ENCODE peak calls at places on chromosome 1, in six cellular contexts. E is left ventricle myocardium inferior, Y is psoas muscle, I is neural progenitor cell, W is progenitor cell of endocrine pancreas, Q is activated B cell treated with CpG ODN at 0.5 μM for 24 hours. A is an unnamed sample.

GRCh38 chr1:94927405-94928175 is 680 bp upstream of the CNN3 start:
- DNase-seq in I (peak; percentile 83), E (no peak), W (no peak), Y (no peak), Q (no peak), A (no peak)

GRCh38 chr1:114561333-114561732 is 20.1 kb downstream of the BCAS2 start:
- DNase-seq in I (no peak), Y (no peak), E (no peak), W (no peak), Q (no peak), A (no peak)

GRCh38 chr1:235049217-235049616 is 79.4 kb downstream of the TOMM20 start:
- DNase-seq in E (no peak), Y (no peak), Q (no peak), I (no peak), W (no peak), A (peak; percentile 42)

GRCh38 chr1:220527279-220528048 is 472 bp upstream of the MARK1 start:
- DNase-seq in Q (no peak), I (peak; percentile 38), E (peak; percentile 48), W (no peak), Y (peak; percentile 25), A (no peak)

GRCh38 chr1:58779059-58779754 is 4.6 kb downstream of the JUN start:
- DNase-seq in Q (no peak), E (no peak), W (no peak), Y (no peak), I (no peak), A (no peak)

GRCh38 chr1:32939655-32940371 is 24.8 kb downstream of the RNF19B start:
- DNase-seq in Q (no peak), I (no peak), E (peak; percentile 56), Y (peak; percentile 37), W (no peak), A (peak; percentile 64)

GRCh38 chr1:46081206-46081605 is 51.2 kb downstream of the PIK3R3 start:
- DNase-seq in W (no peak), Q (no peak), Y (no peak), E (peak; percentile 19), I (no peak), A (no peak)

GRCh38 chr1:206909167-206909882 is 12.1 kb downstream of the IL24 start:
- DNase-seq in I (peak; percentile 71), Y (peak; percentile 66), E (peak; percentile 48), W (peak; percentile 51), Q (no peak), A (peak; percentile 23)

GRCh38 chr1:75087278-75087677 is 46.9 kb upstream of the LHX8 start:
- DNase-seq in I (no peak), E (no peak), Y (no peak), W (no peak), Q (no peak), A (no peak)

GRCh38 chr1:41333146-41333784 is 28.0 kb upstream of the FOXO6 start:
- DNase-seq in W (no peak), E (no peak), Q (no peak), I (no peak), Y (no peak), A (peak; percentile 0)

GRCh38 chr1:15843826-15844572 is 3.5 kb upstream of the SPEN start:
- DNase-seq in W (no peak), Q (no peak), I (peak; percentile 93), E (no peak), Y (no peak), A (no peak)

GRCh38 chr1:9028921-9029715 is 2.9 kb upstream of the SLC2A7 start:
- DNase-seq in E (no peak), Y (no peak), I (no peak), Q (no peak), W (no peak), A (no peak)

GRCh38 chr1:26700711-26701110 is 4.9 kb downstream of the ARID1A start:
- DNase-seq in Q (no peak), E (no peak), Y (no peak), I (no peak), W (no peak), A (no peak)

GRCh38 chr1:26692211-26692792 is 3.5 kb upstream of the ARID1A start:
- DNase-seq in I (peak; percentile 93), W (peak; percentile 51), E (peak; percentile 80), Q (peak; percentile 54), Y (peak; percentile 84), A (peak; percentile 80)

GRCh38 chr1:158333405-158334145 is 2.2 kb upstream of the CD1B start:
- DNase-seq in Y (no peak), Q (no peak), W (no peak), I (no peak), E (no peak), A (no peak)

GRCh38 chr1:231241751-231242150 is 739 bp downstream of the GNPAT start:
- DNase-seq in Q (no peak), Y (no peak), W (no peak), I (peak; percentile 16), E (no peak), A (peak; percentile 36)

GRCh38 chr1:232816324-232816723 is 11.1 kb downstream of the MAP10 start:
- DNase-seq in Y (no peak), E (no peak), Q (no peak), W (no peak), I (no peak), A (no peak)

GRCh38 chr1:3001471-3002348 is 19.6 kb upstream of the ACTRT2 start:
- DNase-seq in E (no peak), W (no peak), I (no peak), Y (no peak), Q (peak; percentile 6), A (no peak)

GRCh38 chr1:154863702-154864174 is 6.3 kb downstream of the KCNN3 start:
- DNase-seq in E (no peak), W (no peak), Q (no peak), Y (peak; percentile 80), I (peak; percentile 73), A (no peak)

GRCh38 chr1:180267761-180268555 is 37.9 kb downstream of the LHX4 start:
- DNase-seq in E (no peak), I (no peak), W (no peak), Y (no peak), Q (no peak), A (no peak)

GRCh38 chr1:110184414-110184813 is 25.7 kb upstream of the KCNC4 start:
- DNase-seq in Q (no peak), I (no peak), W (no peak), Y (no peak), E (no peak), A (no peak)